ENCODE peak calls at places on chromosomes 12 and 14, in nine cellular contexts. One of them, this sample, is unnamed.

GRCh38 chr12:73598626-73599025 is 939.0 kb upstream of the ATXN7L3B start:
- DNase-seq in Kasumi-1: no peak
- DNase-seq in tibial nerve: no peak
- DNase-seq in activated naive CD8-positive, alpha-beta T cell treated with anti-CD3 and anti-CD28 coated beads for 36 hours: no peak
- DNase-seq in aorta: no peak
- DNase-seq in testis: no peak
- DNase-seq in stimulated activated CD4-positive, alpha-beta T cell treated with anti-CD3 and anti-CD28 coated beads, Interleukin-4, amount 100 ng/mL, for 1 hour: no peak
- DNase-seq in mesendoderm: no peak
- DNase-seq in NAMALWA: no peak
- DNase-seq in this sample: no peak

GRCh38 chr12:95788637-95789036 is 1.9 kb downstream of the NTN4 start:
- DNase-seq in Kasumi-1: no peak
- DNase-seq in tibial nerve: no peak
- DNase-seq in activated naive CD8-positive, alpha-beta T cell treated with anti-CD3 and anti-CD28 coated beads for 36 hours: no peak
- DNase-seq in aorta: no peak
- DNase-seq in testis: no peak
- DNase-seq in stimulated activated CD4-positive, alpha-beta T cell treated with anti-CD3 and anti-CD28 coated beads, Interleukin-4, amount 100 ng/mL, for 1 hour: no peak
- DNase-seq in mesendoderm: no peak
- DNase-seq in NAMALWA: no peak
- DNase-seq in this sample: no peak

GRCh38 chr12:7917392-7918267 is 18.4 kb downstream of the SLC2A3 start:
- DNase-seq in Kasumi-1: no peak
- DNase-seq in tibial nerve: no peak
- DNase-seq in activated naive CD8-positive, alpha-beta T cell treated with anti-CD3 and anti-CD28 coated beads for 36 hours: no peak
- DNase-seq in aorta: peak
- DNase-seq in testis: no peak
- DNase-seq in stimulated activated CD4-positive, alpha-beta T cell treated with anti-CD3 and anti-CD28 coated beads, Interleukin-4, amount 100 ng/mL, for 1 hour: no peak
- DNase-seq in mesendoderm: no peak
- DNase-seq in NAMALWA: no peak
- DNase-seq in this sample: no peak

GRCh38 chr14:104865631-104866441 is 768 bp downstream of the CEP170B start:
- DNase-seq in Kasumi-1: peak
- DNase-seq in tibial nerve: peak
- DNase-seq in activated naive CD8-positive, alpha-beta T cell treated with anti-CD3 and anti-CD28 coated beads for 36 hours: peak
- DNase-seq in aorta: peak
- DNase-seq in testis: peak
- DNase-seq in stimulated activated CD4-positive, alpha-beta T cell treated with anti-CD3 and anti-CD28 coated beads, Interleukin-4, amount 100 ng/mL, for 1 hour: peak
- DNase-seq in mesendoderm: peak
- DNase-seq in NAMALWA: no peak
- DNase-seq in this sample: peak

GRCh38 chr14:99055019-99055418 is 217.0 kb downstream of the BCL11B start:
- DNase-seq in Kasumi-1: no peak
- DNase-seq in tibial nerve: no peak
- DNase-seq in activated naive CD8-positive, alpha-beta T cell treated with anti-CD3 and anti-CD28 coated beads for 36 hours: no peak
- DNase-seq in aorta: no peak
- DNase-seq in testis: no peak
- DNase-seq in stimulated activated CD4-positive, alpha-beta T cell treated with anti-CD3 and anti-CD28 coated beads, Interleukin-4, amount 100 ng/mL, for 1 hour: no peak
- DNase-seq in mesendoderm: peak
- DNase-seq in NAMALWA: no peak
- DNase-seq in this sample: no peak

GRCh38 chr14:53151867-53152626 is 1.1 kb downstream of the DDHD1 start:
- DNase-seq in Kasumi-1: peak
- DNase-seq in tibial nerve: peak
- DNase-seq in activated naive CD8-positive, alpha-beta T cell treated with anti-CD3 and anti-CD28 coated beads for 36 hours: peak
- DNase-seq in aorta: peak
- DNase-seq in testis: peak
- DNase-seq in stimulated activated CD4-positive, alpha-beta T cell treated with anti-CD3 and anti-CD28 coated beads, Interleukin-4, amount 100 ng/mL, for 1 hour: peak
- DNase-seq in mesendoderm: peak
- DNase-seq in NAMALWA: peak
- DNase-seq in this sample: peak

GRCh38 chr14:36975834-36976233 is 196.6 kb downstream of the SLC25A21 start:
- DNase-seq in Kasumi-1: no peak
- DNase-seq in tibial nerve: no peak
- DNase-seq in activated naive CD8-positive, alpha-beta T cell treated with anti-CD3 and anti-CD28 coated beads for 36 hours: no peak
- DNase-seq in aorta: no peak
- DNase-seq in testis: no peak
- DNase-seq in stimulated activated CD4-positive, alpha-beta T cell treated with anti-CD3 and anti-CD28 coated beads, Interleukin-4, amount 100 ng/mL, for 1 hour: no peak
- DNase-seq in mesendoderm: peak
- DNase-seq in NAMALWA: no peak
- DNase-seq in this sample: no peak

GRCh38 chr14:63499701-63500250 is 43.4 kb downstream of the PPP2R5E start:
- DNase-seq in Kasumi-1: no peak
- DNase-seq in tibial nerve: no peak
- DNase-seq in activated naive CD8-positive, alpha-beta T cell treated with anti-CD3 and anti-CD28 coated beads for 36 hours: no peak
- DNase-seq in aorta: no peak
- DNase-seq in testis: no peak
- DNase-seq in stimulated activated CD4-positive, alpha-beta T cell treated with anti-CD3 and anti-CD28 coated beads, Interleukin-4, amount 100 ng/mL, for 1 hour: no peak
- DNase-seq in mesendoderm: no peak
- DNase-seq in NAMALWA: no peak
- DNase-seq in this sample: no peak

GRCh38 chr12:51874486-51874885 is 13.4 kb upstream of the ANKRD33 start:
- DNase-seq in Kasumi-1: no peak
- DNase-seq in tibial nerve: no peak
- DNase-seq in activated naive CD8-positive, alpha-beta T cell treated with anti-CD3 and anti-CD28 coated beads for 36 hours: no peak
- DNase-seq in aorta: peak
- DNase-seq in testis: no peak
- DNase-seq in stimulated activated CD4-positive, alpha-beta T cell treated with anti-CD3 and anti-CD28 coated beads, Interleukin-4, amount 100 ng/mL, for 1 hour: no peak
- DNase-seq in mesendoderm: no peak
- DNase-seq in NAMALWA: no peak
- DNase-seq in this sample: no peak

GRCh38 chr14:68520637-68521556 is 272.0 kb downstream of the ZFP36L1 start:
- DNase-seq in Kasumi-1: no peak
- DNase-seq in tibial nerve: no peak
- DNase-seq in activated naive CD8-positive, alpha-beta T cell treated with anti-CD3 and anti-CD28 coated beads for 36 hours: no peak
- DNase-seq in aorta: no peak
- DNase-seq in testis: no peak
- DNase-seq in stimulated activated CD4-positive, alpha-beta T cell treated with anti-CD3 and anti-CD28 coated beads, Interleukin-4, amount 100 ng/mL, for 1 hour: no peak
- DNase-seq in mesendoderm: peak
- DNase-seq in NAMALWA: no peak
- DNase-seq in this sample: no peak

This sample was measured in activated CD8-positive, alpha-beta memory T cell treated with anti-CD3 and anti-CD28 coated beads, Interleukin-2, amount 10 ng/mL, durations not matched to agents 7 days and 5 days.